ENCODE peak calls at places on chromosomes 2 and 18, in five cellular contexts. O is breast epithelium; D is aorta; V is naive thymus-derived CD4-positive, alpha-beta T cell; T is left ventricle myocardium inferior. J is an unnamed sample. For H3K4me1 and H3K36me3, the result is how much of the 10 kb centered on the place peaks cover.

GRCh38 chr2:44981714-44982108 is 27.5 kb downstream of the SIX2 start:
- DNase-seq in T (peak), V (peak), O (peak), D (peak), J (peak)

GRCh38 chr2:74902281-74902860 is 56.1 kb upstream of the POLE4 start:
- DNase-seq in O (no peak), T (no peak), V (no peak), D (no peak), J (no peak)

GRCh38 chr18:52615321-52615720 is 275.3 kb downstream of the DCC start:
- DNase-seq in V (no peak), O (no peak), T (no peak), D (no peak), J (no peak)

GRCh38 chr2:205925373-205926337 is 160.3 kb downstream of the INO80D start:
- DNase-seq in V (peak), D (peak), O (peak), T (peak), J (peak)

GRCh38 chr2:218069606-218070300 is 700 bp downstream of the RUFY4 start:
- DNase-seq in T (no peak), O (no peak), D (no peak), V (no peak), J (no peak)

GRCh38 chr2:134736167-134736885 is 17.5 kb upstream of the TMEM163 start:
- DNase-seq in V (no peak), O (no peak), D (no peak), T (no peak), J (no peak)

GRCh38 chr18:8844721-8845148 is 139.4 kb downstream of the MTCL1 start:
- DNase-seq in O (no peak), D (no peak), V (no peak), T (no peak), J (no peak)

GRCh38 chr2:69381337-69381737 is 5.7 kb downstream of the GFPT1 start:
- DNase-seq in D (no peak), O (no peak), T (no peak), V (no peak), J (peak)

GRCh38 chr2:26807788-26808460 is 22.1 kb downstream of the CENPA start:
- DNase-seq in O (no peak), T (no peak), V (no peak), D (no peak), J (no peak)

GRCh38 chr2:19764998-19765397 is 136.8 kb downstream of the TTC32 start:
- DNase-seq in T (no peak), V (no peak), O (no peak), D (no peak), J (no peak)

GRCh38 chr2:45008296-45009129 is 739 bp downstream of the SIX2 start:
- DNase-seq in O (no peak), V (no peak), D (peak), T (no peak), J (no peak)

GRCh38 chr18:11981633-11982366 is 493 bp downstream of the IMPA2 start:
- DNase-seq in O (no peak), T (peak), D (peak), V (peak), J (no peak)

GRCh38 chr2:121682396-121683298 is 33.4 kb upstream of the CLASP1 start:
- DNase-seq in V (no peak), T (no peak), D (no peak), O (no peak), J (no peak)

GRCh38 chr2:46257476-46257875 is 39.7 kb upstream of the EPAS1 start:
- DNase-seq in D (no peak), V (no peak), T (no peak), O (no peak), J (peak)

GRCh38 chr2:68429311-68429826 is 37.7 kb downstream of the FBXO48 start:
- DNase-seq in V (no peak), O (no peak), T (no peak), D (no peak), J (peak)

GRCh38 chr2:157497603-157498314 is 53.9 kb upstream of the CYTIP start:
- DNase-seq in D (no peak), V (peak), O (no peak), T (no peak), J (peak)

GRCh38 chr18:51211552-51211951 is 14.1 kb upstream of the MEX3C start:
- DNase-seq in O (no peak), D (no peak), V (no peak), T (no peak), J (no peak)

GRCh38 chr2:119732451-119733164 is 27.1 kb upstream of the PTPN4 start:
- DNase-seq in T (no peak), O (no peak), V (no peak), D (no peak), J (no peak)

GRCh38 chr2:241300000-241300399 is 15.5 kb downstream of the HDLBP start:
- DNase-seq in T (no peak), D (no peak), V (peak), O (no peak), J (no peak)

GRCh38 chr18:22778996-22779395 is 154.1 kb upstream of the RBBP8 start:
- DNase-seq in V (no peak), D (no peak), O (no peak), T (peak), J (peak)

GRCh38 chr2:186125156-186125555 is 360.9 kb upstream of the ZC3H15 start:
- DNase-seq in T (no peak), V (no peak), D (no peak), O (no peak), J (no peak)

GRCh38 chr2:168711091-168711490 is 91.3 kb upstream of the NOSTRIN start:
- DNase-seq in O (no peak), V (no peak), T (no peak), D (no peak), J (no peak)

GRCh38 chr2:189192766-189193165 is 13.2 kb upstream of the COL5A2 start:
- DNase-seq in V (no peak), D (no peak), O (no peak), T (no peak), J (no peak)

GRCh38 chr2:184339966-184340365 is 258.4 kb upstream of the ZNF804A start:
- DNase-seq in V (no peak), D (no peak), T (no peak), O (no peak), J (peak)

GRCh38 chr2:129253461-129253812 is 726.0 kb upstream of the RAB6C start:
- DNase-seq in O (no peak), D (no peak), V (no peak), T (no peak), J (peak)

GRCh38 chr2:79294994-79295393 is 135.4 kb upstream of the REG3A start:
- DNase-seq in V (no peak), T (no peak), D (no peak), O (no peak), J (no peak)

GRCh38 chr2:220626603-220627002 is 945.5 kb downstream of the EPHA4 start:
- DNase-seq in T (no peak), V (no peak), O (no peak), D (no peak), J (no peak)

GRCh38 chr2:157785200-157785599 is 90.9 kb downstream of the ACVR1 start:
- DNase-seq in O (no peak), V (no peak), T (no peak), D (no peak), J (peak)

DNA sequence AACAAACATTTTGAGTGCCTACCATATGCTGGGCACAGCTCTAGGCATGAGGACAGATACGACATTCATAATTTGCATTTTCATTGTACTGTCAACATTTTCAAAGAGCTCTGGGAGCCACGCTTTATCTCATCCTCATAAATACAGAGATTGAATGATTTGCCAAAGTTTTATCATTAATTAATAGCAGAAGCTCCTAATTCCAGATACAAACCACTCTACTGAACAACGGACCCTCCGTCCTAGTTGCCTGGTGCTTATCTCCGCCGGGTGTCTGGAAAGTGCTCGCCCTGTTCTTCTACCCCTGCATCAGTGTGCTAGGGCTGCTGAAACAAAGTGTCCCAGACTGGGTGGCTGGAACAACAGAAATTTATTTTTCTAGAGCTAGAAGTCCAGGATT is 23.8 kb downstream of the SERTAD2 start:
- DNase-seq in T (no peak), O (no peak), D (no peak), V (no peak), J (no peak)
- H3K4me1 ChIP-seq in T (under half), O (under half), D (under half), V (under half), J (under half)

GRCh38 chr2:207472343-207473202 is 57.2 kb upstream of the CREB1 start:
- DNase-seq in T (no peak), V (no peak), O (no peak), D (no peak), J (no peak)
- H3K4me3 ChIP-seq in T (no peak), V (no peak), O (no peak), D (peak), J (no peak)

DNA sequence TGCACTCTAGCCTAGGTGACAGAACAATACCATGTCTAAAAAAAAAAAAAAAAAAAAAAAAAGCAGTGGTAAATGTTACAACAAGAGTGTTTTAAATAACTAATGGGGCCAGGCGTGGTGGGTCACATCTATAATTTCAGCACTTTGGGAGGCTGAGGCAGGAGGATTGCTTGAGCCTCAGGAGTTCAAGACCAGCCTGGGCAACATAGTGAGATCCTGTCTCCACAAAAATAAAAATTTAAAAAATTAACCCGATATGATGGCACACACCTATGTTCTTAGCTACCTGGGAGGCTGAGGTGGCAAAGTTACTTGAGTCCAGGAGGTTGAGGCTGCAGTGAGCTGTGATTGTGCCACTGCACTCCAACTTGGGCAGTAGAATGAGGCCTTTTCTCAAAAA is 37.1 kb downstream of the PAPOLG start:
- DNase-seq in D (no peak), V (no peak), T (no peak), O (no peak), J (no peak)
- H3K36me3 ChIP-seq in D (under half), V (under half), T (half or more), O (under half), J (half or more)

GRCh38 chr18:57805117-57805516 is 2.0 kb upstream of the ATP8B1 start:
- DNase-seq in V (no peak), O (no peak), D (no peak), T (no peak), J (no peak)
- H3K4me1 ChIP-seq in V (under half), O (under half), D (under half), T (half or more), J (under half)

DNA sequence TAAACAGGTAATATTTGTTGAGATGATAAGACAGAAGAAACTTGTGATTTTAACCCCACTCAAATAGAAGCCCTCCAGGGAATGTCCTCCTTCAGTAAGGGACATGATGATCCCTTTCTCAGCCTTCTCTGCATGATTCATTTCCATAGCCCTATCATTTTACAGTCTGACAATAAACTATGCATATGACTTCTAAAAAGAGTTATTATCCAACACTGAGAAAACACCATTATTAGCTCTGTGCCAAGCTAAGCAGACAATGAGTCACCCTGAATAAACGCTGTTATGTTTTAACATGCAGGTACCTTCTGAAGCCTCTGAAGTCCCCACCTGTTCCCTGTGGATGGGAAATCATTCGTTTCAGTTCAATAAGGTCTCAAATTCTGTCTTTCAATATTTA is 54.7 kb downstream of the DTNB start:
- DNase-seq in O (no peak), T (no peak), D (no peak), V (no peak), J (no peak)
- H3K4me3 ChIP-seq in O (peak), T (no peak), D (no peak), V (no peak), J (no peak)

GRCh38 chr2:86028763-86029381 is 76.8 kb downstream of the POLR1A start:
- DNase-seq in O (no peak), T (peak), V (no peak), D (peak), J (no peak)

GRCh38 chr2:86031606-86032005 is 74.1 kb downstream of the POLR1A start:
- DNase-seq in T (no peak), V (no peak), D (peak), O (no peak), J (no peak)

GRCh38 chr2:86032861-86033595 is 72.7 kb downstream of the POLR1A start:
- DNase-seq in O (no peak), V (no peak), D (peak), T (no peak), J (no peak)

GRCh38 chr2:86029873-86030272 is 75.8 kb downstream of the POLR1A start:
- DNase-seq in V (no peak), T (no peak), D (peak), O (no peak), J (no peak)

DNA sequence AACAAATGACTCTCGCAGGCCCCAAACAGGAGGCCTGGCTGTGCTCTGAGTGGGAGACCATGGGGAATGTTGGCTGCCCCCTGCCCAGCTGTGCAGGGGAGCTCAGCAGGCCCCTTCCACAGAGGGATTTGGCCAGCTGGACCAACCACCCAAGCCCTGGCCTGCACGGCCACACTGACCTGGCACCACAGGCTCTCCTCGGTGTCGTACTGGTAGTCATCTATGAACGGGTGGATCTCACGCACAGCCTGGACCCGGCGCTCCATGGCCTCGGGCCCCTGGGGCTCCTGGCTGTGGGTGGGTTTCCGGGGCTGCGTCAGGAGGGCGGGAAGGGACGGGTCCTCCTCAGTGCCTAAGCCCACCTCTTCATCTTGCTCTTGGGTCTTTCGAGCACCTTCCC is 74.5 kb downstream of the POLR1A start:
- DNase-seq in T (no peak), O (no peak), V (no peak), D (peak), J (no peak)
- H3K36me3 ChIP-seq in T (half or more), O (under half), V (under half), D (under half), J (half or more)

GRCh38 chr2:15174567-15174966 is 386.6 kb downstream of the NBAS start:
- DNase-seq in O (no peak), T (no peak), V (no peak), D (no peak), J (no peak)
- H3K4me1 ChIP-seq in O (under half), T (under half), V (under half), D (under half), J (under half)

DNA sequence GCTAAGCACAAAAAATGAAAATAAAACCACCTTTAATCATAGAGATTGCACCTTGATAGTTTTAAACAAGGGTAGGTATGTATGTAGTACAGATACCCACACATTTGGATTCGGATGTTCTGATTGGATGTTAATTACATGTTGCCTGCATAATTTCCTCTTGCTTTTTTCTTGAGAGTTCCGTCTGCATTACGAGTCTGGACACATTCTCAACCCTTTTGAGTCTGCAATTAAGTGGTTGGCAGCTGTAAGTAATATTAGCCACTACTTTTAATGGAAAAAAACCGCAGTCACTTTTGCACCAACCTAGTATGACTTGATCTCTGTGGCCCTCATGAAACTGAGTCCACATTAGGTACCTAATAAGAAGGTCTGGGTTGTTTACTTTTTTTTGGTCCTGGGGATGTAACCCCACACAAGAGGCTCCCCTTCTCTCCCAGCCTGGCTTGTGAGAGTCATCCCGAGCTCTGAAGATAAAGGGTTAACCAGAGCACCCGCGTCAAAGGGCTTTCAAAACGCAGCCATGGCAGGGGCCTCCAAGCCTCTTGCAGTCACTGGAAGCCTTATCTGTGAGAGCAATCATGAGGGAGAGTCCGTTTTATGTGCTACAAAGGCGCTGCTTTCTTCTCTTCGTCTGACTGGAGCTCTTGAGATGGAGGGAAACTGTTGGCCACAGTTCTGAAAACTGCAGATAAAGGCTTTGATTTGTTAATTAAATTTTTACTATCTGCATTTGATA is 217.4 kb downstream of the VAPA start:
- DNase-seq in D (no peak), O (no peak), V (no peak), T (no peak), J (no peak)
- H3K4me3 ChIP-seq in D (no peak), O (peak), V (no peak), T (peak), J (no peak)

GRCh38 chr2:54969295-54969939 is 80.8 kb downstream of the RTN4 start:
- DNase-seq in V (no peak), T (no peak), O (no peak), D (no peak), J (no peak)
- H3K36me3 ChIP-seq in V (under half), T (under half), O (under half), D (under half), J (under half)